ENCODE peak calls at places on chromosomes 6 and 20, in ten cellular contexts. V, A, K, G, Q, S, R, C, E and O are unnamed samples. For H3K4me1, the result is how much of the 10 kb centered on the place peaks cover.

GRCh38 chr6:111253999-111254778 is 166.9 kb downstream of the SLC16A10 start:
- DNase-seq in V (no peak), A (no peak), K (no peak), G (peak), Q (no peak), S (no peak), R (no peak), C (no peak), E (no peak), O (no peak)

GRCh38 chr6:72861935-72862432 is 240.1 kb downstream of the KCNQ5 start:
- DNase-seq in V (peak), A (no peak), K (no peak), G (no peak), Q (peak), S (no peak), R (no peak), C (peak), E (no peak), O (no peak)

GRCh38 chr6:90120327-90120726 is 176.3 kb downstream of the BACH2 start:
- DNase-seq in V (no peak), A (no peak), K (no peak), G (no peak), Q (no peak), S (no peak), R (no peak), C (no peak), E (no peak), O (no peak)

GRCh38 chr6:157673596-157673995 is 149.4 kb upstream of the SNX9 start:
- DNase-seq in V (no peak), A (peak), K (no peak), G (no peak), Q (no peak), S (no peak), R (peak), C (peak), E (no peak), O (no peak)

GRCh38 chr20:40681684-40682083 is 7.4 kb downstream of the MAFB start:
- DNase-seq in V (no peak), A (no peak), K (no peak), G (no peak), Q (no peak), S (no peak), R (no peak), C (no peak), E (no peak), O (no peak)

GRCh38 chr6:169841907-169842606 is 90.6 kb downstream of the ERMARD start:
- DNase-seq in V (no peak), A (peak), K (no peak), G (no peak), Q (no peak), S (peak), R (no peak), C (no peak), E (no peak), O (no peak)

GRCh38 chr20:35232575-35232974 is 6.1 kb downstream of the MMP24 start:
- DNase-seq in V (no peak), A (no peak), K (no peak), G (no peak), Q (no peak), S (no peak), R (no peak), C (peak), E (no peak), O (no peak)

GRCh38 chr6:39666706-39667489 is 58.3 kb downstream of the KIF6 start:
- DNase-seq in V (no peak), A (no peak), K (no peak), G (no peak), Q (no peak), S (no peak), R (no peak), C (no peak), E (no peak), O (no peak)

GRCh38 chr6:111854683-111855082 is 18.6 kb downstream of the FYN start:
- DNase-seq in V (no peak), A (no peak), K (no peak), G (no peak), Q (no peak), S (no peak), R (no peak), C (no peak), E (no peak), O (no peak)

GRCh38 chr6:12943549-12943948 is 227.0 kb downstream of the PHACTR1 start:
- DNase-seq in V (no peak), A (no peak), K (no peak), G (no peak), Q (no peak), S (no peak), R (no peak), C (no peak), E (no peak), O (no peak)

GRCh38 chr6:150503041-150503440 is 96.6 kb upstream of the PLEKHG1 start:
- DNase-seq in V (no peak), A (no peak), K (no peak), G (no peak), Q (no peak), S (no peak), R (no peak), C (no peak), E (no peak), O (no peak)

GRCh38 chr20:17172826-17173420 is 53.9 kb upstream of the PCSK2 start:
- DNase-seq in V (no peak), A (no peak), K (no peak), G (peak), Q (no peak), S (no peak), R (no peak), C (no peak), E (no peak), O (no peak)

GRCh38 chr6:101666256-101666655 is 272.7 kb downstream of the GRIK2 start:
- DNase-seq in V (no peak), A (no peak), K (no peak), G (no peak), Q (no peak), S (no peak), R (no peak), C (no peak), E (no peak), O (no peak)

GRCh38 chr6:142857609-142858195 is 87.3 kb downstream of the HIVEP2 start:
- DNase-seq in V (no peak), A (no peak), K (no peak), G (no peak), Q (no peak), S (no peak), R (no peak), C (no peak), E (peak), O (peak)

GRCh38 chr6:150634641-150635292 is 35.1 kb downstream of the PLEKHG1 start:
- DNase-seq in V (no peak), A (no peak), K (no peak), G (no peak), Q (no peak), S (no peak), R (no peak), C (no peak), E (no peak), O (no peak)

DNA sequence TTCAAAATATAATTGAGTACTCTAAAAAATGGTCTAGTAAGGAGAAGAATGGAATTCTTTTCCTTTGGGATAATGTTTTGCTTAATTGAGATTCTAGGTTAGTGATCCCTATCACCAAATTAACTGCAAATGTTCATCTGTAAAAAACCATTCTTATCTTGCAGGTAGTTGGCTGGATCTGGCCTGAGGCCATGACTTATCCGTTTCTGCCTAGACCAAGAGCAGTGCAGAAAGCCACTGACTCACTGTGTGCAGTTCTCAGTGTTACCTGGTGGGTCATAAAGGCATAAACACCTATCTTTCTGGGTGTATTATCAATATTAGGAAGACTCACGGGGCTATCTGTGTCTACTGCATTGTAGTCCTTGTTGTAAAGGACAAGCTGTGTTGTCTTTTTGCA is 10.8 kb downstream of the RIPOR2 start:
- DNase-seq in V (no peak), A (no peak), K (no peak), G (peak), Q (no peak), S (no peak), R (no peak), C (no peak), E (no peak), O (no peak)
- H3K4me1 ChIP-seq in V (under half), A (under half), K (under half), G (under half), Q (under half), S (under half), R (under half), C (under half), E (half or more), O (half or more)

GRCh38 chr6:118562959-118563358 is 14.9 kb downstream of the PLN start:
- DNase-seq in V (no peak), A (no peak), K (no peak), G (no peak), Q (no peak), S (no peak), R (no peak), C (no peak), E (no peak), O (no peak)

GRCh38 chr6:118554698-118555097 is 6.6 kb downstream of the PLN start:
- DNase-seq in V (no peak), A (no peak), K (no peak), G (no peak), Q (no peak), S (no peak), R (no peak), C (no peak), E (no peak), O (no peak)

GRCh38 chr6:118559659-118560058 is 11.6 kb downstream of the PLN start:
- DNase-seq in V (no peak), A (no peak), K (no peak), G (no peak), Q (no peak), S (no peak), R (no peak), C (no peak), E (no peak), O (no peak)

GRCh38 chr6:118562248-118562647 is 14.2 kb downstream of the PLN start:
- DNase-seq in V (no peak), A (no peak), K (no peak), G (no peak), Q (no peak), S (no peak), R (no peak), C (no peak), E (no peak), O (no peak)

GRCh38 chr6:118558811-118559217 is 10.7 kb downstream of the PLN start:
- DNase-seq in V (no peak), A (no peak), K (no peak), G (no peak), Q (no peak), S (no peak), R (no peak), C (no peak), E (no peak), O (peak)
- H3K4me1 ChIP-seq in V (under half), A (under half), K (under half), G (under half), Q (under half), S (under half), R (under half), C (under half), E (under half), O (under half)

DNA sequence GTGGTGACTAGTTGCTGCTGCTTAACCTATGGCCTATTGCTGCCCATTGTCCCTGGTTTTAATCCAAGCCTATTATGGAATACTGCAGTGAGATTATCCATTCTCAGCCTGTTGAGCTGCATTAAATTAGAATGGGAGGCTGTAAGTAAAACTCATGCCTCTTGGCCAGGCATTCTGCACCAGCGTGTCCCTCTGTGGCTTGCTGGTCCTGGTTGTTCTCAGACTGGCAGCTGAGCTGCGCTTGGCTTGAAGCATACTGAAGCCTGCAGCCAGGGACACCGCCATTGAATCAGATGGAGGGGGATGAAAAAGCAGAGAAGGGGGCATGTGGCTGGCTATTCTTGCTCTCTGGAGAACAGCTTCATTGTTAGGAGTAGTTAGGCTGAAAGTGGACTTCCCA is 15.6 kb downstream of the LRRN4 start:
- DNase-seq in V (no peak), A (no peak), K (no peak), G (no peak), Q (no peak), S (no peak), R (no peak), C (peak), E (no peak), O (no peak)
- H3K4me1 ChIP-seq in V (under half), A (under half), K (under half), G (under half), Q (under half), S (under half), R (under half), C (under half), E (under half), O (under half)

GRCh38 chr6:19662911-19663310 is 174.3 kb upstream of the ID4 start:
- DNase-seq in V (no peak), A (no peak), K (no peak), G (peak), Q (no peak), S (no peak), R (no peak), C (no peak), E (no peak), O (no peak)

GRCh38 chr6:19664878-19665715 is 172.1 kb upstream of the ID4 start:
- DNase-seq in V (no peak), A (no peak), K (no peak), G (no peak), Q (no peak), S (no peak), R (no peak), C (no peak), E (no peak), O (no peak)

GRCh38 chr6:19663479-19663878 is 173.7 kb upstream of the ID4 start:
- DNase-seq in V (no peak), A (no peak), K (no peak), G (no peak), Q (no peak), S (no peak), R (no peak), C (no peak), E (no peak), O (no peak)

GRCh38 chr6:19668710-19669109 is 168.5 kb upstream of the ID4 start:
- DNase-seq in V (no peak), A (no peak), K (no peak), G (no peak), Q (no peak), S (no peak), R (no peak), C (no peak), E (no peak), O (no peak)

DNA sequence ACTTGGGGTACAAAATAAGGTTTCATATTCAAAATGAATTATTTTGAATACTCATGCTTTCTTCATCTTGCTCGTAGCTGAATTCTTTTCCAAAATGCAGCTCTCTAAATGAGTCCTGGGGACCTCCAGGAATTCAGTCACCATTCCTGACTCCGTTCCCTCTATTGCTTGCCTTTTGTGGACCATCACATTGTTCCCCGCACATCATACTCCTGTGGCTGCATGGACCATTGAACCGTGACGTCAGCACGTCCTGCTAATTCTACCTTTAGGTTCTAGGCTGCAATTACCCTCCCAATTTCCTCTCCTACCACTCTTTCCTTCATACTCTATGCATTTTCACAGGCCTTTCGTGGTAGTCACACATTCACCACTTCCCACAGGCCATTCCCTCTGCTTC is 173.1 kb upstream of the ID4 start:
- DNase-seq in V (no peak), A (no peak), K (no peak), G (no peak), Q (no peak), S (no peak), R (no peak), C (no peak), E (peak), O (no peak)
- H3K4me1 ChIP-seq in V (under half), A (under half), K (under half), G (under half), Q (under half), S (under half), R (under half), C (under half), E (under half), O (under half)

GRCh38 chr6:43119456-43119855 is 43.3 kb downstream of the PTK7 start:
- DNase-seq in V (no peak), A (no peak), K (no peak), G (no peak), Q (no peak), S (no peak), R (no peak), C (no peak), E (no peak), O (no peak)
- H3K4me1 ChIP-seq in V (under half), A (half or more), K (under half), G (under half), Q (under half), S (under half), R (under half), C (under half), E (under half), O (under half)

DNA sequence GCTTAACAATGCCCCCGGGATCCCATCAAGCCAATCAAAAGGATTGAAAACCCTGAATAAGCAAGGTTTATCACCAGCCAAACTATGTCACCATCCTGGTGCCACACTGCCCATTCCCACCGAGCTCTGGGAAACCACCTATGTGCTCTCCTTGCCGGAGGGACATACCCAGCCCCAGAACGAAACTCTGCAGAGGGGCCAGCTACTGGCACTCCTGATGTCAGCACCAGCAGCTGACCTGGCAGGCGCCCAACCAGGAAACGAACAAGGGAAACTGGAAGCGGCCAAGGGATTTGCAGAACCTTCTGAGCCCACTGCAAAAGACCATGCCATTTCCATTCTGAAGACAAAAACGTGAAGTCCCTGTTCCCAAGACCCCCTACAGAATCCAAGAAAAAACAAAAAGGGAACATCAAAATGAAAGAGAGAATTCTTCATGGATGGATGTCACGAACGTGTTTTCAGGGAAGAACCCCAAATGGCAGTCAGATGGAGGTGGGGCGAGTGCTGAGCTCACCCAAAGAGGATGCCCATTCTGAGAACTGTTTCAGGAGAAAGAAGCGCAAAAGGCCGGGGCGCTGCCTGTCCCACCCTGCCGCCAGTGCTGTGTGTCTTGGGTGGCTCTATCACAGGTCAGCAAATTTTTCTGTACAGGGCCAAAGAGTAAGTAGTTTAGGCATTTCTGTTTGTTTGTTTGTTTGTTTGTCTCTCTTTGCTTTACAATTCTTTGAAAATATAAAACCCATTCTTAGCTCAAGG is 305.2 kb downstream of the ESR1 start:
- DNase-seq in V (peak), A (peak), K (no peak), G (no peak), Q (peak), S (peak), R (peak), C (no peak), E (no peak), O (no peak)
- H3K4me1 ChIP-seq in V (under half), A (under half), K (under half), G (under half), Q (under half), S (under half), R (under half), C (under half), E (under half), O (under half)

DNA sequence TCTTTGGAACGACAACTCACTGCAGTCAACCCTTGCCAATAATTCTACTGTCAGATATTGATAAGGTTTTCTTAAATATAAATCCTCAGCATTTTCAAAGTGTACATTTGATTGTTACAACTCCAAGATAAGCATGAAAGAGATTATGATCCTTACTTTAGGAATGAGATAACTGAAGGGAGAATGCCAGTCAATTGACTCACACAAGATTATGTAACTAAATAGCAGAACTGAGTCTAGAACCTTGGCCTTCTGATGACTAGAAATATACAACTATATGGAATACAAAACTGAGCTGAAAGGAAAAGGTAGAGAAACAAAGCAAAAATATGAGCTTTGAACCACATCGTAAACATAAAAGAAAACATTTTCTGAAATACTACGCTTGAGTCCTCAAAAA is 26.9 kb upstream of the STXBP5 start:
- DNase-seq in V (no peak), A (no peak), K (no peak), G (no peak), Q (no peak), S (no peak), R (no peak), C (no peak), E (no peak), O (no peak)
- H3K4me1 ChIP-seq in V (under half), A (under half), K (under half), G (under half), Q (under half), S (under half), R (under half), C (under half), E (under half), O (under half)